ENCODE peak calls at places on chromosomes 2 and 18, in nine cellular contexts. L is stimulated activated CD4-positive, alpha-beta T cell treated with anti-CD3 and anti-CD28 coated beads, Interleukin-1b, Interleukin-23, amount 100 ng/mL, for 24 hours; Q is choroid plexus epithelial cell; V is activated CD8-positive, alpha-beta memory T cell treated with anti-CD3 and anti-CD28 coated beads for 1 hour; T is C1 segment of cervical spinal cord; N is AG09319; A is left ventricle myocardium inferior; M is NCI-H1694 treated with DMSO at 0.1 percent for 48 hours; O is activated CD4-positive, alpha-beta T cell treated with anti-CD3 and anti-CD28 coated beads, Interleukin-2, amount 50 U/mL, for 24 hours. R is an unnamed sample.

GRCh38 chr18:8212893-8213805 is 396.1 kb upstream of the RAB12 start:
- DNase-seq in V (no peak), N (peak; percentile 7), M (no peak), T (no peak), O (no peak), L (no peak), Q (peak; percentile 97), A (no peak), R (no peak)

GRCh38 chr2:82795446-82795845 is 1663.6 kb downstream of the SUCLG1 start:
- DNase-seq in A (no peak), Q (peak; percentile 92), O (no peak), L (no peak), T (no peak), V (no peak), N (no peak), M (no peak), R (no peak)

GRCh38 chr2:100818606-100819364 is 1.2 kb upstream of the NPAS2 start:
- DNase-seq in O (no peak), T (peak; percentile 52), M (no peak), L (no peak), Q (peak; percentile 81), V (no peak), N (no peak), A (peak; percentile 68), R (peak; percentile 66)

GRCh38 chr18:25097119-25098114 is 254.5 kb downstream of the ZNF521 start:
- DNase-seq in L (no peak), N (no peak), A (no peak), V (no peak), O (no peak), M (no peak), Q (peak; percentile 21), T (peak; percentile 86), R (no peak)

GRCh38 chr2:236177967-236178909 is 10.1 kb upstream of the GBX2 start:
- DNase-seq in V (no peak), T (no peak), Q (peak; percentile 55), A (peak; percentile 58), O (peak; percentile 9), L (no peak), M (peak; percentile 73), N (no peak), R (peak; percentile 94)

GRCh38 chr2:64699712-64700111 is 46.0 kb upstream of the SERTAD2 start:
- DNase-seq in L (no peak), T (no peak), A (no peak), Q (no peak), M (no peak), V (no peak), O (no peak), N (no peak), R (peak; percentile 17)

GRCh38 chr2:231707625-231708049 is 688 bp upstream of the PTMA start:
- DNase-seq in V (no peak), O (no peak), Q (peak; percentile 55), A (peak; percentile 68), L (no peak), N (no peak), T (peak; percentile 79), M (no peak), R (no peak)

GRCh38 chr2:160433466-160434172 is 60.0 kb downstream of the RBMS1 start:
- DNase-seq in T (no peak), Q (peak; percentile 46), V (no peak), A (no peak), M (no peak), L (no peak), N (no peak), O (no peak), R (no peak)

GRCh38 chr2:18824317-18824716 is 234.9 kb upstream of the NT5C1B start:
- DNase-seq in T (no peak), V (no peak), Q (no peak), A (no peak), N (no peak), O (no peak), M (no peak), L (no peak), R (no peak)

GRCh38 chr2:191758420-191759199 is 80.7 kb downstream of the NABP1 start:
- DNase-seq in M (peak; percentile 67), Q (peak; percentile 72), T (no peak), A (no peak), V (no peak), L (no peak), O (peak; percentile 40), N (no peak), R (peak; percentile 70)

GRCh38 chr2:100260712-100261620 is 61.3 kb downstream of the LONRF2 start:
- DNase-seq in A (peak; percentile 59), M (peak; percentile 64), V (no peak), T (peak; percentile 76), O (no peak), L (no peak), N (peak; percentile 55), Q (peak; percentile 88), R (peak; percentile 75)

GRCh38 chr2:178804791-178805190 is 2.4 kb downstream of the TTN start:
- DNase-seq in N (no peak), L (no peak), O (no peak), M (no peak), Q (peak; percentile 66), A (no peak), T (no peak), V (no peak), R (peak; percentile 23)

GRCh38 chr2:191693151-191693550 is 15.2 kb downstream of the NABP1 start:
- DNase-seq in V (no peak), T (no peak), N (no peak), O (no peak), Q (no peak), M (no peak), A (no peak), L (no peak), R (no peak)

GRCh38 chr2:237867465-237867864 is 8.0 kb downstream of the RAMP1 start:
- DNase-seq in Q (no peak), O (no peak), M (no peak), L (no peak), V (no peak), N (no peak), T (no peak), A (no peak), R (no peak)

GRCh38 chr2:68251855-68252406 is 401 bp downstream of the PPP3R1 start:
- DNase-seq in M (no peak), T (no peak), O (peak; percentile 4), Q (no peak), N (no peak), V (no peak), A (peak; percentile 41), L (no peak), R (peak; percentile 13)

GRCh38 chr18:12476955-12477354 is 69.2 kb downstream of the PRELID3A start:
- DNase-seq in A (no peak), L (no peak), N (no peak), V (no peak), Q (no peak), T (no peak), M (no peak), O (no peak), R (no peak)

GRCh38 chr2:182435754-182436153 is 8.9 kb upstream of the PDE1A start:
- DNase-seq in N (no peak), M (no peak), Q (peak; percentile 66), L (no peak), O (no peak), A (no peak), V (no peak), T (no peak), R (no peak)

GRCh38 chr2:111202266-111203040 is 81.7 kb downstream of the BCL2L11 start:
- DNase-seq in Q (peak; percentile 59), N (peak; percentile 28), L (no peak), M (no peak), V (no peak), A (no peak), O (no peak), T (no peak), R (no peak)

GRCh38 chr2:150485871-150486538 is 1.5 kb downstream of the RND3 start:
- DNase-seq in N (no peak), Q (peak; percentile 86), T (no peak), V (no peak), M (peak; percentile 47), O (no peak), A (peak; percentile 81), L (no peak), R (peak; percentile 79)

GRCh38 chr2:39913648-39914456 is 134.8 kb upstream of the THUMPD2 start:
- DNase-seq in N (peak; percentile 55), Q (peak; percentile 85), L (no peak), A (no peak), M (peak; percentile 81), O (no peak), V (no peak), T (peak; percentile 52), R (peak; percentile 14)

GRCh38 chr2:150476213-150476740 is 11.2 kb downstream of the RND3 start:
- DNase-seq in N (no peak), Q (peak; percentile 48), T (no peak), O (no peak), L (no peak), V (no peak), M (no peak), A (no peak), R (no peak)

GRCh38 chr18:74946646-74947045 is 262.3 kb downstream of the PTGR3 start:
- DNase-seq in Q (peak; percentile 56), T (no peak), A (no peak), O (no peak), V (no peak), M (no peak), N (no peak), L (no peak), R (no peak)

GRCh38 chr2:227214622-227215041 is 50.2 kb downstream of the COL4A3 start:
- DNase-seq in L (no peak), A (no peak), T (no peak), M (no peak), Q (peak; percentile 57), O (no peak), V (no peak), N (no peak), R (no peak)

GRCh38 chr2:38416296-38417036 is 39.4 kb upstream of the ATL2 start:
- DNase-seq in Q (no peak), T (no peak), A (no peak), M (no peak), L (no peak), V (no peak), O (no peak), N (no peak), R (no peak)

GRCh38 chr18:59916746-59917145 is 16.9 kb downstream of the PMAIP1 start:
- DNase-seq in M (no peak), V (no peak), O (no peak), N (no peak), A (no peak), L (no peak), T (no peak), Q (no peak), R (no peak)

GRCh38 chr2:222319576-222320440 is 21.0 kb upstream of the PAX3 start:
- DNase-seq in Q (peak; percentile 9), L (no peak), M (peak; percentile 42), A (no peak), V (no peak), N (no peak), T (peak; percentile 29), O (no peak), R (peak; percentile 71)

GRCh38 chr2:69123182-69123581 is 110.2 kb downstream of the ANTXR1 start:
- DNase-seq in M (no peak), T (no peak), Q (no peak), O (no peak), L (no peak), N (no peak), A (no peak), V (no peak), R (no peak)

GRCh38 chr2:202056611-202057010 is 16.4 kb upstream of the KIAA2012 start:
- DNase-seq in N (no peak), A (no peak), T (no peak), O (no peak), Q (peak; percentile 65), M (peak; percentile 15), L (no peak), V (no peak), R (no peak)

GRCh38 chr18:48835745-48836191 is 115.0 kb downstream of the SMAD7 start:
- DNase-seq in M (no peak), A (no peak), Q (no peak), L (no peak), N (no peak), V (no peak), O (no peak), T (no peak), R (no peak)

GRCh38 chr2:3301001-3301400 is 76.6 kb downstream of the EIPR1 start:
- DNase-seq in M (no peak), O (no peak), V (no peak), Q (peak; percentile 35), A (no peak), T (no peak), L (no peak), N (no peak), R (no peak)

GRCh38 chr2:26696352-26696816 is 3.9 kb downstream of the KCNK3 start:
- DNase-seq in M (no peak), Q (peak; percentile 44), V (no peak), L (no peak), A (no peak), T (peak; percentile 97), O (no peak), N (no peak), R (no peak)

R was measured in ELF-1.